ENCODE peak calls at places on chromosomes 3 and 15, in six cellular contexts. Z is HFFc6, V is fibroblast of the aortic adventitia, D is HAP-1, F is KG1, U is ovary. Q is an unnamed sample.

GRCh38 chr3:18445421-18446066 is 20.4 kb upstream of the SATB1 start:
- DNase-seq in Z (no peak), F (peak; percentile 70), U (peak; percentile 20), D (no peak), V (no peak), Q (no peak)

GRCh38 chr3:82311901-82312300 is 550.5 kb upstream of the GBE1 start:
- DNase-seq in Z (no peak), F (no peak), U (no peak), V (no peak), D (no peak), Q (no peak)

GRCh38 chr3:78645628-78646310 is 1122.0 kb downstream of the ROBO1 start:
- DNase-seq in Z (peak; percentile 77), U (no peak), D (peak; percentile 76), V (peak; percentile 86), F (no peak), Q (peak; percentile 60)

GRCh38 chr3:43144811-43145490 is 39.1 kb upstream of the POMGNT2 start:
- DNase-seq in Z (peak; percentile 25), U (peak; percentile 24), F (no peak), D (no peak), V (peak; percentile 78), Q (no peak)

GRCh38 chr3:72288955-72289707 is 504.2 kb upstream of the PROK2 start:
- DNase-seq in F (peak; percentile 34), V (no peak), D (no peak), Z (peak; percentile 49), U (no peak), Q (peak; percentile 18)

GRCh38 chr15:25616471-25616870 is 177.6 kb upstream of the UBE3A start:
- DNase-seq in U (no peak), Z (no peak), V (no peak), F (no peak), D (no peak), Q (no peak)

GRCh38 chr15:75353604-75354003 is 6.8 kb downstream of the NEIL1 start:
- DNase-seq in V (no peak), D (no peak), F (no peak), U (no peak), Z (no peak), Q (no peak)

GRCh38 chr3:47245271-47245670 is 37.3 kb downstream of the KIF9 start:
- DNase-seq in V (no peak), D (no peak), U (no peak), Z (no peak), F (no peak), Q (no peak)

GRCh38 chr3:15636028-15636709 is 34.6 kb downstream of the BTD start:
- DNase-seq in U (no peak), F (no peak), V (peak; percentile 87), D (no peak), Z (peak; percentile 95), Q (no peak)

GRCh38 chr15:77500986-77501385 is 80.3 kb downstream of the HMG20A start:
- DNase-seq in Z (peak; percentile 59), V (peak; percentile 57), U (no peak), F (no peak), D (no peak), Q (no peak)

GRCh38 chr3:171113716-171114115 is 87.2 kb upstream of the SLC2A2 start:
- DNase-seq in Z (no peak), V (no peak), F (no peak), U (no peak), D (no peak), Q (no peak)